ENCODE peak calls at places on chromosomes 12 and 14, in seven cellular contexts. U, B, O, S, J, A and I are unnamed samples.

GRCh38 chr12:116979109-116979508 is 68.4 kb downstream of the FBXW8 start:
- DNase-seq in U (no peak), B (no peak), O (no peak), S (no peak), J (no peak), A (no peak), I (no peak)

GRCh38 chr12:90152897-90153624 is 444.4 kb upstream of the ATP2B1 start:
- DNase-seq in U (no peak), B (no peak), O (peak; percentile 6), S (peak; percentile 1), J (no peak), A (peak; percentile 64), I (peak; percentile 49)

GRCh38 chr12:15688202-15688736 is 100.9 kb downstream of the EPS8 start:
- DNase-seq in U (peak; percentile 42), B (peak; percentile 68), O (no peak), S (no peak), J (no peak), A (no peak), I (no peak)

GRCh38 chr14:59175404-59175803 is 13.1 kb upstream of the DAAM1 start:
- DNase-seq in U (no peak), B (no peak), O (no peak), S (no peak), J (no peak), A (no peak), I (no peak)

GRCh38 chr12:66813137-66813867 is 134.4 kb upstream of the GRIP1 start:
- DNase-seq in U (no peak), B (no peak), O (no peak), S (no peak), J (no peak), A (peak; percentile 65), I (no peak)

GRCh38 chr14:73472182-73473114 is 14.1 kb upstream of the NUMB start:
- DNase-seq in U (peak; percentile 77), B (no peak), O (peak; percentile 76), S (peak; percentile 81), J (peak; percentile 61), A (peak; percentile 87), I (peak; percentile 78)

GRCh38 chr12:117361312-117361670 is at the start of gene NOS1:
- DNase-seq in U (no peak), B (no peak), O (peak; percentile 37), S (no peak), J (no peak), A (no peak), I (no peak)

GRCh38 chr14:87874676-87875075 is 118.3 kb downstream of the GALC start:
- DNase-seq in U (no peak), B (no peak), O (no peak), S (no peak), J (no peak), A (no peak), I (no peak)

GRCh38 chr14:95303107-95303506 is 16.6 kb downstream of the CLMN start:
- DNase-seq in U (peak; percentile 20), B (no peak), O (peak; percentile 41), S (no peak), J (no peak), A (no peak), I (no peak)

GRCh38 chr12:47032644-47033043 is 46.8 kb upstream of the PCED1B start:
- DNase-seq in U (peak; percentile 81), B (no peak), O (peak; percentile 78), S (peak; percentile 76), J (peak; percentile 54), A (peak; percentile 78), I (peak; percentile 76)

GRCh38 chr12:107731376-107731775 is 29.6 kb downstream of the PRDM4 start:
- DNase-seq in U (no peak), B (no peak), O (no peak), S (no peak), J (no peak), A (peak; percentile 36), I (no peak)

GRCh38 chr12:108647199-108647935 is 13.7 kb upstream of the SELPLG start:
- DNase-seq in U (no peak), B (no peak), O (no peak), S (no peak), J (no peak), A (no peak), I (peak; percentile 37)

GRCh38 chr14:74786916-74787315 is 23.8 kb downstream of the YLPM1 start:
- DNase-seq in U (no peak), B (no peak), O (no peak), S (no peak), J (no peak), A (no peak), I (no peak)

GRCh38 chr14:72523397-72524157 is 370.3 kb downstream of the DPF3 start:
- DNase-seq in U (no peak), B (no peak), O (peak; percentile 22), S (peak; percentile 63), J (no peak), A (no peak), I (peak; percentile 62)

GRCh38 chr14:55245657-55246268 is 25.5 kb upstream of the FBXO34 start:
- DNase-seq in U (peak; percentile 23), B (peak; percentile 44), O (peak; percentile 35), S (peak; percentile 30), J (no peak), A (peak; percentile 76), I (peak; percentile 48)

GRCh38 chr14:60346706-60347105 is 97.7 kb downstream of the PPM1A start:
- DNase-seq in U (no peak), B (peak; percentile 22), O (no peak), S (no peak), J (no peak), A (peak; percentile 39), I (no peak)

GRCh38 chr12:71972441-71973074 is 33.9 kb downstream of the TPH2 start:
- DNase-seq in U (no peak), B (peak; percentile 44), O (no peak), S (no peak), J (no peak), A (peak; percentile 5), I (no peak)

GRCh38 chr14:103382375-103382774 is 2.8 kb upstream of the MARK3 start:
- DNase-seq in U (no peak), B (no peak), O (peak; percentile 35), S (peak; percentile 82), J (peak; percentile 71), A (no peak), I (peak; percentile 97)

GRCh38 chr12:52252728-52253328 is 19.8 kb downstream of the KRT7 start:
- DNase-seq in U (no peak), B (peak; percentile 2), O (no peak), S (no peak), J (no peak), A (peak; percentile 34), I (no peak)

GRCh38 chr14:52950410-52950897 is 396 bp downstream of the FERMT2 start:
- DNase-seq in U (peak; percentile 51), B (peak; percentile 59), O (peak; percentile 75), S (peak; percentile 44), J (peak; percentile 30), A (no peak), I (peak; percentile 44)

GRCh38 chr14:85911044-85911443 is 381.1 kb downstream of the FLRT2 start:
- DNase-seq in U (no peak), B (no peak), O (no peak), S (no peak), J (no peak), A (no peak), I (no peak)

DNA sequence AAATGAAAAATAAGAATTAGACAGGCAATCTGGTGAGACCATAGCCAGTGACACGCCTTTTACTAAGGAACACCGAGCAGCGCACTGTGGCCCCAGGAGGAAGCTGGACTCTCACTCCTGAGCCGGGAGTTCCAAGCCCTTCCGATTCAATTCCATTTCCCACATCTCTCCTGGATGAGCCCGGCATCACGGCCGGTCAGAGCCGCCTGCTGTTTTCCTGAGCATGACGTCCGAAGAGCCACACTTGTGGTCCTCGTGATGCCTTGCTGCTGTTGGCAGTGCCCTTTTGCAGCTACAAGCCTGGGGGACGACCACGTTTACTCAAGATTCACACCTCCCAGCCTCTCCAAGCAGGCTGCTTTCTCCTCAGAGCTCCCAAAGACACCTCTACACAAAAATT is 40.8 kb downstream of the FBXL14 start:
- DNase-seq in U (no peak), B (no peak), O (no peak), S (no peak), J (no peak), A (no peak), I (no peak)
- H3K4me3 ChIP-seq in U (no peak overlapping the region), B (no peak overlapping the region), O (no peak overlapping the region), S (no peak overlapping the region), J (no peak overlapping the region), A (no peak overlapping the region), I (no peak overlapping the region)

GRCh38 chr14:21498540-21499526 is 12.3 kb downstream of the METTL3 start:
- DNase-seq in U (peak; percentile 50), B (no peak), O (peak; percentile 85), S (peak; percentile 52), J (peak; percentile 16), A (peak; percentile 65), I (peak; percentile 59)
- H3K4me3 ChIP-seq in U (no peak overlapping the region), B (no peak overlapping the region), O (no peak overlapping the region), S (no peak overlapping the region), J (no peak overlapping the region), A (no peak overlapping the region), I (no peak overlapping the region)

DNA sequence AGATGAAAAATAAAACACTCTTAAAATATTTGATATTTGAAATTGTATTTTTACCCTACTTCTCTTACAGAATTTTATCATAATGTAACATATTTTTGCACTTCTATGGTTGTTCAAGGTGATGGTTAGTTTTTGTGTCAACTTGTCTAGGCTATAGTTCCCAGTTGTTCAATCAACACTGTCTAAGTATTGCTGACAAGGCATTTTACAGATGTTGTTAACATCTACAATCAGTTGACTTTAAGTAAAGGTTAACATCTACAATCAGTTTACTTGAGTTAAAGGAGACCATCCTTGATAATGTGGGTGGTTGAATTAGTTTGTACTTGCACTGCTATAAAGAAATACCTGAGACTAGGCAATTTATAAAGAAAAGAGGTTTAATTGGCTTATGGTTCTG is 206.5 kb downstream of the AEBP2 start:
- DNase-seq in U (no peak), B (no peak), O (no peak), S (no peak), J (no peak), A (no peak), I (no peak)
- H3K4me3 ChIP-seq in U (no peak overlapping the region), B (no peak overlapping the region), O (no peak overlapping the region), S (no peak overlapping the region), J (no peak overlapping the region), A (no peak overlapping the region), I (no peak overlapping the region)

GRCh38 chr14:64707661-64708060 is 3.4 kb downstream of the PLEKHG3 start:
- DNase-seq in U (peak; percentile 78), B (no peak), O (no peak), S (peak; percentile 77), J (peak; percentile 92), A (peak; percentile 91), I (peak; percentile 89)
- H3K4me3 ChIP-seq in U (no peak overlapping the region), B (no peak overlapping the region), O (no peak overlapping the region), S (no peak overlapping the region), J (no peak overlapping the region), A (peak overlapping the region; percentile 24), I (no peak overlapping the region)